ENCODE peak calls at places on chromosomes 7 and 10, in ten cellular contexts. Z is sigmoid colon, J is spleen, A is cardiac muscle cell, L is PC-3, K is right lobe of liver, H is adrenal gland, E is IMR-90, I is psoas muscle, P is PC-9. R is an unnamed sample. For H3K27me3, the result is how much of the 10 kb centered on the place peaks cover.

GRCh38 chr7:116591202-116592040 is 66.6 kb downstream of the CAV1 start:
- DNase-seq in I (no peak), L (peak), A (peak), H (no peak), K (no peak), Z (no peak), P (no peak), J (no peak), E (peak), R (no peak)

GRCh38 chr10:117480097-117480496 is 62.4 kb upstream of the EMX2 start:
- DNase-seq in H (no peak), J (peak), P (no peak), L (no peak), Z (no peak), A (no peak), E (no peak), K (no peak), I (no peak), R (no peak)

GRCh38 chr7:94654764-94655561 is 970 bp downstream of the SGCE start:
- DNase-seq in H (peak), A (peak), L (peak), P (no peak), Z (peak), I (no peak), E (peak), K (no peak), J (no peak), R (peak)

GRCh38 chr7:36949711-36950600 is 225.7 kb upstream of the AOAH start:
- DNase-seq in H (peak), J (no peak), E (no peak), P (no peak), Z (peak), I (no peak), K (peak), A (peak), L (peak), R (no peak)

GRCh38 chr10:116948530-116948870 is 56.5 kb downstream of the SHTN1 start:
- DNase-seq in P (no peak), I (no peak), J (no peak), A (no peak), H (no peak), E (no peak), L (no peak), Z (no peak), K (no peak), R (no peak)

GRCh38 chr10:96708456-96708855 is 11.9 kb downstream of the PIK3AP1 start:
- DNase-seq in I (no peak), L (no peak), J (no peak), E (no peak), Z (no peak), A (no peak), H (peak), P (no peak), K (no peak), R (no peak)

GRCh38 chr10:3636356-3637181 is 148.4 kb downstream of the KLF6 start:
- DNase-seq in I (no peak), L (peak), E (no peak), Z (no peak), P (peak), A (no peak), K (no peak), H (no peak), J (no peak), R (no peak)

GRCh38 chr7:111525100-111525499 is 37.2 kb downstream of the IMMP2L start:
- DNase-seq in K (no peak), P (no peak), E (no peak), J (no peak), Z (no peak), L (no peak), I (no peak), A (no peak), H (no peak), R (no peak)

GRCh38 chr10:48683424-48683823 is 1.2 kb upstream of the WDFY4 start:
- DNase-seq in A (no peak), Z (no peak), P (no peak), H (no peak), J (no peak), K (no peak), E (no peak), L (no peak), I (no peak), R (no peak)

GRCh38 chr10:48363617-48364355 is 57.3 kb downstream of the MAPK8 start:
- DNase-seq in A (peak), L (peak), E (peak), H (peak), J (no peak), I (peak), K (peak), P (peak), Z (no peak), R (no peak)

GRCh38 chr10:89946106-89946505 is 244.7 kb downstream of the KIF20B start:
- DNase-seq in I (no peak), J (no peak), A (peak), L (no peak), E (peak), K (no peak), H (no peak), Z (no peak), P (no peak), R (no peak)

GRCh38 chr10:35822316-35822715 is 180.2 kb upstream of the FZD8 start:
- DNase-seq in P (no peak), L (peak), Z (peak), E (peak), A (peak), I (peak), H (peak), K (no peak), J (no peak), R (peak)

GRCh38 chr10:106722524-106722923 is 442.0 kb downstream of the SORCS1 start:
- DNase-seq in E (no peak), J (no peak), A (no peak), Z (no peak), H (no peak), L (peak), P (no peak), I (no peak), K (no peak), R (no peak)

GRCh38 chr10:30502266-30503058 is 68.5 kb downstream of the MAP3K8 start:
- DNase-seq in K (no peak), H (no peak), A (peak), J (peak), P (peak), I (no peak), E (peak), Z (no peak), L (peak), R (no peak)

GRCh38 chr10:819816-820215 is 111.7 kb downstream of the LARP4B start:
- DNase-seq in P (no peak), E (no peak), Z (no peak), K (no peak), J (no peak), A (no peak), L (no peak), I (no peak), H (no peak), R (no peak)

GRCh38 chr10:119198438-119198837 is 8.9 kb upstream of the GRK5 start:
- DNase-seq in Z (peak), P (no peak), H (no peak), L (no peak), A (peak), K (no peak), I (no peak), E (no peak), J (no peak), R (no peak)

GRCh38 chr7:98831641-98832221 is 38.1 kb downstream of the TMEM130 start:
- DNase-seq in Z (no peak), I (no peak), A (no peak), K (no peak), E (peak), L (peak), J (no peak), P (no peak), H (no peak), R (no peak)

GRCh38 chr7:99030145-99030856 is 113.6 kb downstream of the SMURF1 start:
- DNase-seq in J (no peak), A (no peak), P (no peak), K (no peak), E (no peak), L (peak), Z (peak), I (no peak), H (peak), R (no peak)

GRCh38 chr10:102668312-102669110 is 24.2 kb downstream of the TRIM8 start:
- DNase-seq in P (no peak), K (no peak), L (no peak), E (no peak), J (no peak), A (no peak), Z (no peak), I (no peak), H (no peak), R (peak)

GRCh38 chr10:49168821-49169495 is 19.2 kb downstream of the TMEM273 start:
- DNase-seq in I (no peak), P (no peak), A (no peak), H (no peak), J (no peak), L (no peak), Z (no peak), K (no peak), E (peak), R (no peak)

GRCh38 chr7:142516038-142516501 is 233.2 kb upstream of the PRSS1 start:
- DNase-seq in I (no peak), K (no peak), P (peak), Z (no peak), H (no peak), E (peak), L (peak), J (no peak), A (peak), R (no peak)

GRCh38 chr10:112151640-112152039 is 31.9 kb downstream of the GPAM start:
- DNase-seq in H (no peak), L (no peak), I (no peak), P (no peak), A (no peak), E (peak), K (no peak), J (no peak), Z (no peak), R (no peak)

GRCh38 chr10:33612116-33612515 is 277.6 kb upstream of the NRP1 start:
- DNase-seq in J (no peak), Z (no peak), I (no peak), H (no peak), L (no peak), P (no peak), A (peak), E (peak), K (no peak), R (no peak)

GRCh38 chr10:20625868-20626267 is 271.2 kb downstream of the NEBL start:
- DNase-seq in P (no peak), E (no peak), I (no peak), J (no peak), A (no peak), L (no peak), K (no peak), Z (no peak), H (no peak), R (no peak)

GRCh38 chr10:17835688-17836087 is 26.5 kb downstream of the MRC1 start:
- DNase-seq in Z (no peak), I (no peak), A (peak), P (peak), L (peak), E (peak), H (no peak), J (no peak), K (no peak), R (no peak)

GRCh38 chr10:35910234-35910633 is 268.1 kb upstream of the FZD8 start:
- DNase-seq in E (peak), H (no peak), L (peak), A (peak), K (no peak), I (no peak), P (no peak), Z (no peak), J (no peak), R (no peak)

GRCh38 chr7:155190608-155191536 is 106.8 kb upstream of the INSIG1 start:
- DNase-seq in H (no peak), J (peak), L (peak), E (no peak), K (peak), P (no peak), A (peak), Z (no peak), I (peak), R (no peak)

GRCh38 chr7:24980695-24981543 is 941 bp upstream of the OSBPL3 start:
- DNase-seq in J (peak), Z (peak), E (peak), H (peak), P (peak), I (peak), L (peak), A (peak), K (no peak), R (no peak)

GRCh38 chr7:35717516-35717915 is 22.6 kb upstream of the HERPUD2 start:
- DNase-seq in A (no peak), I (no peak), H (no peak), E (no peak), Z (no peak), P (no peak), K (no peak), J (no peak), L (no peak), R (no peak)
- H3K27me3 ChIP-seq in A (under half), I (under half), H (under half), E (under half), Z (under half), P (under half), K (under half), J (under half), L (under half), R (under half)

GRCh38 chr7:39609462-39610149 is 13.8 kb upstream of the RALA start:
- DNase-seq in J (peak), A (no peak), H (no peak), I (peak), L (no peak), E (no peak), K (no peak), Z (no peak), P (no peak), R (no peak)
- TF ChIP-seq CTCF in J (no peak), A (peak), H (no peak), I (no peak), L (no peak), E (no peak), K (no peak), Z (no peak), P (no peak), R (no peak)

GRCh38 chr10:113953505-113954272 is 90.0 kb upstream of the ADRB1 start:
- DNase-seq in P (no peak), L (no peak), A (no peak), J (no peak), I (no peak), K (no peak), E (no peak), Z (no peak), H (no peak), R (no peak)

GRCh38 chr10:113960617-113961260 is 82.9 kb upstream of the ADRB1 start:
- DNase-seq in J (no peak), I (no peak), E (no peak), P (peak), A (no peak), Z (no peak), L (peak), H (no peak), K (no peak), R (no peak)

GRCh38 chr10:113958631-113959382 is 84.9 kb upstream of the ADRB1 start:
- DNase-seq in L (peak), Z (no peak), P (peak), I (peak), H (peak), J (no peak), A (peak), K (peak), E (peak), R (no peak)

GRCh38 chr10:113959383-113959760 is 84.3 kb upstream of the ADRB1 start:
- DNase-seq in P (peak), J (no peak), H (no peak), I (no peak), A (no peak), E (no peak), L (peak), Z (no peak), K (no peak), R (no peak)

GRCh38 chr10:113957013-113957412 is 86.7 kb upstream of the ADRB1 start:
- DNase-seq in Z (no peak), K (no peak), I (no peak), A (peak), H (no peak), L (peak), J (no peak), P (peak), E (peak), R (no peak)
- H3K27me3 ChIP-seq in Z (under half), K (under half), I (under half), A (under half), H (under half), L (under half), J (under half), P (under half), E (under half), R (under half)

GRCh38 chr10:103839513-103839864 is 15.9 kb downstream of the SH3PXD2A start:
- DNase-seq in P (no peak), I (no peak), K (no peak), H (no peak), L (no peak), Z (peak), E (no peak), A (no peak), J (peak), R (no peak)

GRCh38 chr10:103841519-103841918 is 13.9 kb downstream of the SH3PXD2A start:
- DNase-seq in Z (no peak), J (no peak), H (no peak), P (no peak), A (no peak), I (no peak), K (no peak), E (no peak), L (no peak), R (no peak)

GRCh38 chr10:103838851-103839512 is 16.4 kb downstream of the SH3PXD2A start:
- DNase-seq in Z (peak), H (no peak), J (no peak), K (no peak), E (no peak), L (no peak), A (no peak), P (no peak), I (no peak), R (no peak)

GRCh38 chr10:103839867-103840746 is 15.3 kb downstream of the SH3PXD2A start:
- DNase-seq in H (no peak), Z (peak), J (peak), I (peak), P (no peak), E (no peak), K (no peak), A (no peak), L (no peak), R (no peak)

DNA sequence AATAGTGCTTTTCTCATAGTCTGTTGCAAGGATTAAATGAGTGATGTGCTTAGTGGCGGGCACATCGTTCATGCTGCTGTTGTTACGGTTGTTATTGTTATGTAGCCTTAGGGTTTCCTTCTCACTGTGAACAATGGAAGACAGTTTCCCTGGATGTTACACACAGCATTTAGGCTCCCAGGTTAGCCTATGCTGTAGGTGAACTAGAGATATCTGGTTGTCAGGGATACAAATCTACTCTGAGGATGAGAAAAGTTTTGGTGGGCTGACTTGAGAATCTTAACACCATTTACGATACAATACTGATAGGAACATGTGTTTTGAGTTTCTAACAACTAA is 14.7 kb downstream of the SH3PXD2A start:
- DNase-seq in A (no peak), L (no peak), Z (no peak), P (no peak), J (no peak), K (no peak), E (no peak), I (no peak), H (no peak), R (no peak)
- TF ChIP-seq CTCF in A (no peak), L (no peak), Z (no peak), P (no peak), J (no peak), K (no peak), E (no peak), I (no peak), H (no peak), R (no peak)

R was measured in dorsolateral prefrontal cortex.